ENCODE peak calls at places on chromosomes 2 and 18, in seven cellular contexts. J, U, Y, S, O, R and B are unnamed samples.

GRCh38 chr2:2825516-2826208 is 494.6 kb upstream of the MYT1L start:
- DNase-seq in J (no peak), U (no peak), Y (no peak), S (no peak), O (peak; percentile 30), R (peak; percentile 57), B (no peak)

GRCh38 chr18:12049983-12050811 is 43.4 kb upstream of the ANKRD62 start:
- DNase-seq in J (no peak), U (no peak), Y (peak; percentile 62), S (peak; percentile 60), O (no peak), R (no peak), B (no peak)

GRCh38 chr2:230885467-230886130 is 20.9 kb downstream of the ITM2C start:
- DNase-seq in J (no peak), U (no peak), Y (peak; percentile 79), S (no peak), O (peak; percentile 73), R (no peak), B (no peak)

GRCh38 chr18:52716926-52717325 is 376.9 kb downstream of the DCC start:
- DNase-seq in J (no peak), U (peak; percentile 76), Y (no peak), S (no peak), O (no peak), R (no peak), B (peak; percentile 2)

GRCh38 chr2:139353874-139354273 is 573.7 kb upstream of the NXPH2 start:
- DNase-seq in J (no peak), U (no peak), Y (no peak), S (no peak), O (no peak), R (no peak), B (no peak)

GRCh38 chr18:54222922-54223567 is 1.4 kb downstream of the MBD2 start:
- DNase-seq in J (no peak), U (peak; percentile 57), Y (no peak), S (peak; percentile 60), O (no peak), R (no peak), B (no peak)

GRCh38 chr2:96970248-96970875 is 16.0 kb downstream of the FAM178B start:
- DNase-seq in J (peak; percentile 20), U (no peak), Y (no peak), S (no peak), O (peak; percentile 41), R (no peak), B (no peak)

GRCh38 chr2:1538663-1539062 is 125.4 kb downstream of the TPO start:
- DNase-seq in J (peak; percentile 44), U (peak; percentile 60), Y (no peak), S (no peak), O (peak; percentile 89), R (peak; percentile 20), B (peak; percentile 30)

GRCh38 chr2:54482725-54483124 is 26.6 kb downstream of the SPTBN1 start:
- DNase-seq in J (peak; percentile 81), U (no peak), Y (no peak), S (no peak), O (peak; percentile 74), R (no peak), B (peak; percentile 86)

GRCh38 chr2:217742837-217743236 is 260.0 kb downstream of the TNS1 start:
- DNase-seq in J (no peak), U (no peak), Y (no peak), S (no peak), O (peak; percentile 31), R (no peak), B (no peak)

GRCh38 chr2:158904126-158904525 is 64.3 kb upstream of the TANC1 start:
- DNase-seq in J (no peak), U (no peak), Y (no peak), S (no peak), O (no peak), R (no peak), B (no peak)

GRCh38 chr2:30512243-30512866 is 65.3 kb downstream of the LCLAT1 start:
- DNase-seq in J (peak; percentile 30), U (no peak), Y (no peak), S (no peak), O (no peak), R (no peak), B (no peak)

GRCh38 chr2:66509326-66509811 is 74.4 kb downstream of the MEIS1 start:
- DNase-seq in J (peak; percentile 5), U (no peak), Y (no peak), S (no peak), O (no peak), R (no peak), B (peak; percentile 8)

GRCh38 chr2:152444448-152444847 is 109.5 kb downstream of the FMNL2 start:
- DNase-seq in J (no peak), U (no peak), Y (no peak), S (no peak), O (no peak), R (no peak), B (no peak)

GRCh38 chr2:44237221-44237620 is 38.1 kb upstream of the SLC3A1 start:
- DNase-seq in J (no peak), U (no peak), Y (peak; percentile 37), S (peak; percentile 48), O (no peak), R (no peak), B (no peak)

GRCh38 chr2:70607121-70607551 is 53.5 kb upstream of the TGFA start:
- DNase-seq in J (peak; percentile 85), U (no peak), Y (no peak), S (no peak), O (no peak), R (no peak), B (peak; percentile 77)

GRCh38 chr2:188291142-188291616 is 495 bp upstream of the GULP1 start:
- DNase-seq in J (no peak), U (peak; percentile 25), Y (no peak), S (no peak), O (peak; percentile 68), R (no peak), B (no peak)

GRCh38 chr2:200199576-200200263 is 106.8 kb upstream of the SPATS2L start:
- DNase-seq in J (peak; percentile 19), U (no peak), Y (no peak), S (no peak), O (peak; percentile 84), R (no peak), B (peak; percentile 21)

GRCh38 chr2:240898731-240899467 is 2.9 kb upstream of the MAB21L4 start:
- DNase-seq in J (no peak), U (peak; percentile 19), Y (no peak), S (no peak), O (no peak), R (no peak), B (no peak)

GRCh38 chr2:126359494-126359893 is 296.5 kb upstream of the GYPC start:
- DNase-seq in J (peak; percentile 17), U (peak; percentile 48), Y (no peak), S (no peak), O (no peak), R (no peak), B (no peak)

GRCh38 chr2:26640781-26641564 is at the start of gene CIB4:
- DNase-seq in J (peak; percentile 47), U (peak; percentile 79), Y (no peak), S (no peak), O (peak; percentile 64), R (no peak), B (no peak)

GRCh38 chr2:103810875-103811274 is 1043.0 kb upstream of the POU3F3 start:
- DNase-seq in J (no peak), U (no peak), Y (no peak), S (no peak), O (peak; percentile 86), R (no peak), B (no peak)

GRCh38 chr2:37506407-37507068 is 162.1 kb downstream of the QPCT start:
- DNase-seq in J (no peak), U (no peak), Y (peak; percentile 11), S (peak; percentile 18), O (no peak), R (no peak), B (no peak)

GRCh38 chr2:222862915-222863544 is 2.2 kb downstream of the ACSL3 start:
- DNase-seq in J (no peak), U (no peak), Y (no peak), S (no peak), O (no peak), R (no peak), B (no peak)

GRCh38 chr2:237574894-237575868 is 8.8 kb downstream of the PRLH start:
- DNase-seq in J (peak; percentile 82), U (peak; percentile 38), Y (no peak), S (no peak), O (no peak), R (no peak), B (no peak)

GRCh38 chr2:11228692-11229091 is 73.4 kb downstream of the SLC66A3 start:
- DNase-seq in J (no peak), U (no peak), Y (no peak), S (no peak), O (no peak), R (no peak), B (no peak)

GRCh38 chr2:118670868-118671267 is 176.6 kb downstream of the EN1 start:
- DNase-seq in J (no peak), U (no peak), Y (no peak), S (no peak), O (no peak), R (no peak), B (peak; percentile 74)

GRCh38 chr2:111029135-111029927 is 91.4 kb upstream of the BCL2L11 start:
- DNase-seq in J (peak; percentile 26), U (peak; percentile 24), Y (no peak), S (no peak), O (peak; percentile 87), R (no peak), B (peak; percentile 10)

GRCh38 chr2:3459185-3460015 is 59.9 kb downstream of the ADI1 start:
- DNase-seq in J (no peak), U (no peak), Y (no peak), S (no peak), O (peak; percentile 71), R (peak; percentile 79), B (no peak)

GRCh38 chr2:64291181-64291580 is 147.0 kb upstream of the PELI1 start:
- DNase-seq in J (peak; percentile 89), U (no peak), Y (no peak), S (no peak), O (no peak), R (no peak), B (peak; percentile 71)

GRCh38 chr2:25335971-25336370 is 5.8 kb downstream of the DNMT3A start:
- DNase-seq in J (no peak), U (no peak), Y (no peak), S (no peak), O (no peak), R (no peak), B (no peak)